ENCODE peak calls at places on chromosomes 11 and 22, in four cellular contexts. P, V, Y and U are unnamed samples.

GRCh38 chr22:32665676-32666075 is 135.8 kb upstream of the TIMP3 start:
- DNase-seq in V (no peak), P (no peak), Y (no peak), U (no peak)

GRCh38 chr11:65650547-65651338 is 12.0 kb downstream of the RELA start:
- DNase-seq in Y (no peak), P (no peak), V (peak), U (no peak)

GRCh38 chr11:36362902-36363301 is 66.8 kb downstream of the PRR5L start:
- DNase-seq in V (no peak), Y (no peak), P (no peak), U (no peak)

GRCh38 chr22:44091021-44091721 is 67.1 kb downstream of the PARVB start:
- DNase-seq in Y (no peak), V (no peak), P (no peak), U (no peak)

GRCh38 chr11:19820100-19820499 is 107.5 kb downstream of the NAV2 start:
- DNase-seq in P (no peak), Y (no peak), V (no peak), U (no peak)

GRCh38 chr11:45083544-45084087 is 62.8 kb upstream of the PRDM11 start:
- DNase-seq in Y (no peak), P (no peak), V (no peak), U (no peak)

GRCh38 chr22:45844949-45845613 is 131.9 kb downstream of the WNT7B start:
- DNase-seq in P (no peak), Y (no peak), V (no peak), U (no peak)

GRCh38 chr11:75276696-75277095 is 36.1 kb downstream of the TPBGL start:
- DNase-seq in V (peak), P (no peak), Y (no peak), U (no peak)

GRCh38 chr11:95736268-95737208 is 53.0 kb downstream of the FAM76B start:
- DNase-seq in Y (no peak), P (no peak), V (no peak), U (no peak)

GRCh38 chr11:116224154-116224888 is 548.5 kb downstream of the BUD13 start:
- DNase-seq in V (peak), P (no peak), Y (no peak), U (no peak)

GRCh38 chr11:61152816-61153592 is 8.2 kb downstream of the VPS37C start:
- DNase-seq in V (no peak), P (no peak), Y (no peak), U (no peak)

GRCh38 chr11:123351375-123351774 is 78.7 kb upstream of the GRAMD1B start:
- DNase-seq in P (no peak), V (no peak), Y (no peak), U (no peak)

GRCh38 chr11:123174196-123175183 is 20.6 kb downstream of the CLMP start:
- DNase-seq in P (no peak), V (peak), Y (no peak), U (no peak)

GRCh38 chr11:119389611-119390254 is 8.2 kb upstream of the USP2 start:
- DNase-seq in P (no peak), V (no peak), Y (no peak), U (no peak)

GRCh38 chr11:12691473-12691872 is 17.3 kb downstream of the TEAD1 start:
- DNase-seq in P (no peak), V (no peak), Y (no peak), U (no peak)

GRCh38 chr11:124194696-124195418 is 11.7 kb downstream of the OR10D3 start:
- DNase-seq in P (peak), V (peak), Y (no peak), U (no peak)

GRCh38 chr11:33542921-33543320 is 157.7 kb downstream of the C11orf91 start:
- DNase-seq in V (peak), Y (no peak), P (no peak), U (no peak)

GRCh38 chr11:27882066-27882697 is 181.9 kb upstream of the BDNF start:
- DNase-seq in V (no peak), P (no peak), Y (no peak), U (no peak)

GRCh38 chr11:60634151-60634550 is 65.3 kb upstream of the MS4A8 start:
- DNase-seq in Y (no peak), P (no peak), V (no peak), U (no peak)

GRCh38 chr11:113474362-113475159 is 637 bp downstream of the DRD2 start:
- DNase-seq in V (peak), P (no peak), Y (no peak), U (peak)

GRCh38 chr22:22836635-22837034 is 51.0 kb upstream of the IGLL5 start:
- DNase-seq in Y (no peak), V (no peak), P (no peak), U (no peak)

GRCh38 chr11:816433-816779 is 2.3 kb upstream of the PNPLA2 start:
- DNase-seq in P (no peak), V (no peak), Y (no peak), U (no peak)

GRCh38 chr22:50010676-50011446 is 1.7 kb downstream of the IL17REL start:
- DNase-seq in Y (no peak), P (peak), V (no peak), U (no peak)